ENCODE peak calls at places on chromosomes 2 and 18, in four cellular contexts. One of them, this sample, is unnamed.

GRCh38 chr2:110114007-110114591 is 1.5 kb downstream of the MALL start:
- DNase-seq in neuronal stem cell: no peak
- DNase-seq in mesenchymal stem cell: no peak
- DNase-seq in trophoblast cell: no peak
- DNase-seq in this sample: no peak

GRCh38 chr2:29307522-29307921 is 192.3 kb downstream of the CLIP4 start:
- DNase-seq in neuronal stem cell: no peak
- DNase-seq in mesenchymal stem cell: no peak
- DNase-seq in trophoblast cell: no peak
- DNase-seq in this sample: no peak

GRCh38 chr2:111708478-111708877 is 175.5 kb downstream of the ANAPC1 start:
- DNase-seq in neuronal stem cell: no peak
- DNase-seq in mesenchymal stem cell: no peak
- DNase-seq in trophoblast cell: peak
- DNase-seq in this sample: no peak

GRCh38 chr18:79988925-79989361 is 580 bp upstream of the TXNL4A start:
- DNase-seq in neuronal stem cell: no peak
- DNase-seq in mesenchymal stem cell: peak
- DNase-seq in trophoblast cell: peak
- DNase-seq in this sample: peak

GRCh38 chr2:106734165-106734564 is 151.8 kb downstream of the ST6GAL2 start:
- DNase-seq in neuronal stem cell: no peak
- DNase-seq in mesenchymal stem cell: no peak
- DNase-seq in trophoblast cell: no peak
- DNase-seq in this sample: no peak

GRCh38 chr2:23507267-23508065 is 122.5 kb downstream of the KLHL29 start:
- DNase-seq in neuronal stem cell: no peak
- DNase-seq in mesenchymal stem cell: no peak
- DNase-seq in trophoblast cell: no peak
- DNase-seq in this sample: no peak

GRCh38 chr2:178211460-178211859 is 17.1 kb downstream of the OSBPL6 start:
- DNase-seq in neuronal stem cell: no peak
- DNase-seq in mesenchymal stem cell: no peak
- DNase-seq in trophoblast cell: no peak
- DNase-seq in this sample: no peak

GRCh38 chr2:142754182-142754581 is 123.3 kb upstream of the KYNU start:
- DNase-seq in neuronal stem cell: no peak
- DNase-seq in mesenchymal stem cell: no peak
- DNase-seq in trophoblast cell: no peak
- DNase-seq in this sample: no peak

GRCh38 chr2:156537147-156537546 is 101.0 kb downstream of the GPD2 start:
- DNase-seq in neuronal stem cell: no peak
- DNase-seq in mesenchymal stem cell: no peak
- DNase-seq in trophoblast cell: peak
- DNase-seq in this sample: no peak

GRCh38 chr2:217993817-217994459 is 8.9 kb downstream of the TNS1 start:
- DNase-seq in neuronal stem cell: peak
- DNase-seq in mesenchymal stem cell: no peak
- DNase-seq in trophoblast cell: peak
- DNase-seq in this sample: peak

GRCh38 chr2:7685342-7686015 is 768.3 kb downstream of the RNF144A start:
- DNase-seq in neuronal stem cell: no peak
- DNase-seq in mesenchymal stem cell: peak
- DNase-seq in trophoblast cell: peak
- DNase-seq in this sample: no peak

GRCh38 chr18:35029103-35029502 is 12.1 kb upstream of the MAPRE2 start:
- DNase-seq in neuronal stem cell: no peak
- DNase-seq in mesenchymal stem cell: peak
- DNase-seq in trophoblast cell: peak
- DNase-seq in this sample: no peak

GRCh38 chr18:13376298-13376840 is 157.8 kb downstream of the LDLRAD4 start:
- DNase-seq in neuronal stem cell: no peak
- DNase-seq in mesenchymal stem cell: no peak
- DNase-seq in trophoblast cell: no peak
- DNase-seq in this sample: no peak

GRCh38 chr18:67035026-67035425 is 431.1 kb upstream of the CDH19 start:
- DNase-seq in neuronal stem cell: no peak
- DNase-seq in mesenchymal stem cell: no peak
- DNase-seq in trophoblast cell: no peak
- DNase-seq in this sample: no peak

GRCh38 chr2:28224648-28225471 is 167.8 kb upstream of the FOSL2 start:
- DNase-seq in neuronal stem cell: no peak
- DNase-seq in mesenchymal stem cell: peak
- DNase-seq in trophoblast cell: peak
- DNase-seq in this sample: no peak

GRCh38 chr2:96769816-96770215 is 9.1 kb downstream of the CNNM4 start:
- DNase-seq in neuronal stem cell: no peak
- DNase-seq in mesenchymal stem cell: no peak
- DNase-seq in trophoblast cell: peak
- DNase-seq in this sample: no peak

GRCh38 chr18:56709463-56709862 is 58.3 kb downstream of the WDR7 start:
- DNase-seq in neuronal stem cell: no peak
- DNase-seq in mesenchymal stem cell: peak
- DNase-seq in trophoblast cell: peak
- DNase-seq in this sample: no peak

GRCh38 chr2:70084973-70085710 is 2.1 kb upstream of the PCBP1 start:
- DNase-seq in neuronal stem cell: no peak
- DNase-seq in mesenchymal stem cell: no peak
- DNase-seq in trophoblast cell: no peak
- DNase-seq in this sample: peak

GRCh38 chr2:195795879-195796278 is 138.9 kb downstream of the SLC39A10 start:
- DNase-seq in neuronal stem cell: no peak
- DNase-seq in mesenchymal stem cell: no peak
- DNase-seq in trophoblast cell: no peak
- DNase-seq in this sample: no peak

GRCh38 chr18:24987271-24987932 is 364.6 kb downstream of the ZNF521 start:
- DNase-seq in neuronal stem cell: peak
- DNase-seq in mesenchymal stem cell: peak
- DNase-seq in trophoblast cell: no peak
- DNase-seq in this sample: peak

GRCh38 chr2:147862859-147863516 is 18.2 kb downstream of the ACVR2A start:
- DNase-seq in neuronal stem cell: no peak
- DNase-seq in mesenchymal stem cell: no peak
- DNase-seq in trophoblast cell: no peak
- DNase-seq in this sample: no peak

GRCh38 chr2:38037757-38038615 is 38.0 kb downstream of the CYP1B1 start:
- DNase-seq in neuronal stem cell: peak
- DNase-seq in mesenchymal stem cell: peak
- DNase-seq in trophoblast cell: peak
- DNase-seq in this sample: peak

GRCh38 chr2:6412533-6413085 is 453.1 kb downstream of the CMPK2 start:
- DNase-seq in neuronal stem cell: no peak
- DNase-seq in mesenchymal stem cell: peak
- DNase-seq in trophoblast cell: no peak
- DNase-seq in this sample: no peak

GRCh38 chr2:226030369-226031077 is 631.0 kb downstream of the NYAP2 start:
- DNase-seq in neuronal stem cell: peak
- DNase-seq in mesenchymal stem cell: no peak
- DNase-seq in trophoblast cell: no peak
- DNase-seq in this sample: no peak

GRCh38 chr18:51726614-51727013 is 529.1 kb upstream of the MEX3C start:
- DNase-seq in neuronal stem cell: no peak
- DNase-seq in mesenchymal stem cell: no peak
- DNase-seq in trophoblast cell: no peak
- DNase-seq in this sample: no peak

GRCh38 chr2:75290600-75291140 is 91.3 kb upstream of the TACR1 start:
- DNase-seq in neuronal stem cell: no peak
- DNase-seq in mesenchymal stem cell: peak
- DNase-seq in trophoblast cell: peak
- DNase-seq in this sample: no peak

DNA sequence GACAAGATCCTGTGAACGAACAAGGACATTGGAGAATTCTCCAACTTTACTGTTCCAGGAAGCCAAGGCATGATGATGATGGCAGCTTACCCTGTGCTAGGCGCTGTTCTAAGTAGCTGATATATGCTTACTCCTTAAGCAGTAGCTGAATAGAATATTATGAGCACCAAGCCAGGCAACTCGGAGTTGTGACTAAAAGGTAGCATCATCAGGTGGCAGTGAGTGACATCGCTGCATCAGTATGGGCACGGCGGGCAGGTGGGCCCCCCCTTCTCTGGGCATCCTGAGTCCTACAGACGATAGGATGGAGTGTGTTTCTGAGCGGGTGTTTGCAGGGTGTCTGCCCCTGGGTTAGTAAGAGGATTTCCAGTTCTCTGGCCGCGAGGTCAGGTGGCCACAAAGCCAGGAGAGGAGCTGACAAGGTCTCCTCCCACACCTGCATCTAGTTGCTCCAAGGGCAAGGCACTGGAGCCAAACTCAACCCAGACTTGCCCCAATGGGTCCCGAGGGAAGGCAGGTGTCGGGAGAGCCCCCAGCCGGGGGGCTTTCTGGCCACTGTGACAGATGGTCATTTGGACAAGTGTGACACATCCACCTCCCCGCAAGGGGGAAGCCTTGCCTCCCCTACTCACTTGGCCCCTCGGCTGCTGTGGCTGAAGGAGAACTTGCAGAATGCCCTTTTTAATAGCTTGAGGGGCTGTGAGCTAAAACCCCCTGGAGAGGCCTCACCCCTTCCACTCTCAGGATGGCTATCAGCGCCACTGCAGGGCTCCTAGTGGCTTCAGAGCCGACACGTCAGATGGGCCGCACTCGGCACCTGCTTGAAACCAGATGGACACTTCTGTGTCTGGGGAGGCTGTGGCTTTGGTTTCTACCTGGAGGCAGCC is 55.5 kb downstream of the CRACDL start:
- DNase-seq in neuronal stem cell: no peak
- DNase-seq in mesenchymal stem cell: no peak
- DNase-seq in trophoblast cell: peak
- DNase-seq in this sample: no peak
- H2BK12ac ChIP-seq in neuronal stem cell: no peak
- H2BK12ac ChIP-seq in mesenchymal stem cell: no peak
- H2BK12ac ChIP-seq in trophoblast cell: no peak
- H2BK12ac ChIP-seq in this sample: no peak

GRCh38 chr2:62291517-62292137 is 95.7 kb downstream of the B3GNT2 start:
- DNase-seq in neuronal stem cell: no peak
- DNase-seq in mesenchymal stem cell: no peak
- DNase-seq in trophoblast cell: peak
- DNase-seq in this sample: no peak
- H2BK12ac ChIP-seq in neuronal stem cell: no peak
- H2BK12ac ChIP-seq in mesenchymal stem cell: no peak
- H2BK12ac ChIP-seq in trophoblast cell: no peak
- H2BK12ac ChIP-seq in this sample: no peak

GRCh38 chr2:67986258-67986657 is 76.5 kb downstream of the C1D start:
- DNase-seq in neuronal stem cell: no peak
- DNase-seq in mesenchymal stem cell: no peak
- DNase-seq in trophoblast cell: no peak
- DNase-seq in this sample: no peak
- H2BK12ac ChIP-seq in neuronal stem cell: no peak
- H2BK12ac ChIP-seq in mesenchymal stem cell: no peak
- H2BK12ac ChIP-seq in trophoblast cell: no peak
- H2BK12ac ChIP-seq in this sample: no peak

DNA sequence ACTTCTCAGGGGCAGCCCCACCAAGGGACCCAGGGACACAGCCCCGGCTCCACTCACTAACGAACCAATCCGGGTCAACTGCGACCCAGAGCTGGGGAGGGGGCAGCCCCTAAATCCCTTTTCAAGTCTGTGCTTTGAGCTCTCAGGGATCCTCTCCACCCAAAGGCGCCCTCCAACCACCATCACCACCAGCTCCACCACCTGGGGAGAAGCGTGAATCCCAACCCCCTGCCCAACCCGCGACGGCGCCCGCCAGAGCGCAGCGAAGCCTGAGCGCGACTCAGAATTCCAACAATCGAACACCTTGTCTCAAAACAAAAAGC is 513 bp downstream of the DSC3 start:
- DNase-seq in neuronal stem cell: peak
- DNase-seq in mesenchymal stem cell: no peak
- DNase-seq in trophoblast cell: no peak
- DNase-seq in this sample: no peak
- H2BK12ac ChIP-seq in neuronal stem cell: no peak
- H2BK12ac ChIP-seq in mesenchymal stem cell: no peak
- H2BK12ac ChIP-seq in trophoblast cell: no peak
- H2BK12ac ChIP-seq in this sample: peak